ENCODE peak calls at places on chromosomes 7 and 10, in five cellular contexts. O is HCT116, I is GM23248, N is OCI-LY7, M is GM23338. L is an unnamed sample.

GRCh38 chr10:2761311-2761710 is 306.0 kb upstream of the PFKP start:
- DNase-seq in O (no peak), I (no peak), N (no peak), M (no peak), L (no peak)

GRCh38 chr10:43108951-43109350 is 29.3 kb upstream of the CSGALNACT2 start:
- DNase-seq in O (no peak), I (no peak), N (no peak), M (no peak), L (no peak)

GRCh38 chr7:11404355-11404754 is 427.6 kb downstream of the THSD7A start:
- DNase-seq in O (no peak), I (no peak), N (no peak), M (no peak), L (peak)

GRCh38 chr10:29619273-29619672 is 15.5 kb downstream of the SVIL start:
- DNase-seq in O (no peak), I (peak), N (no peak), M (no peak), L (peak)

GRCh38 chr7:20331231-20331880 is 656 bp downstream of the ITGB8 start:
- DNase-seq in O (no peak), I (peak), N (peak), M (peak), L (peak)

GRCh38 chr7:98249106-98249505 is 2.9 kb downstream of the TECPR1 start:
- DNase-seq in O (no peak), I (no peak), N (no peak), M (no peak), L (no peak)

GRCh38 chr10:121078672-121079102 is 227.5 kb downstream of the WDR11 start:
- DNase-seq in O (no peak), I (no peak), N (no peak), M (no peak), L (peak)

GRCh38 chr10:2949948-2950354 is 117.4 kb upstream of the PFKP start:
- DNase-seq in O (no peak), I (peak), N (no peak), M (no peak), L (no peak)

GRCh38 chr7:110309941-110310340 is 781.0 kb upstream of the LRRN3 start:
- DNase-seq in O (no peak), I (no peak), N (no peak), M (no peak), L (no peak)

GRCh38 chr7:100088621-100089457 is at the start of gene COPS6:
- DNase-seq in O (no peak), I (peak), N (peak), M (peak), L (peak)

GRCh38 chr7:134916428-134916883 is 69.9 kb upstream of the AGBL3 start:
- DNase-seq in O (no peak), I (no peak), N (no peak), M (no peak), L (no peak)

GRCh38 chr7:96090756-96091155 is 231.1 kb downstream of the SLC25A13 start:
- DNase-seq in O (no peak), I (no peak), N (no peak), M (no peak), L (no peak)

GRCh38 chr10:29026802-29027201 is 262.1 kb upstream of the LYZL1 start:
- DNase-seq in O (no peak), I (no peak), N (no peak), M (no peak), L (no peak)

GRCh38 chr10:110815354-110816004 is 56.2 kb upstream of the PDCD4 start:
- DNase-seq in O (no peak), I (no peak), N (no peak), M (no peak), L (no peak)

GRCh38 chr10:98425511-98426352 is 10.8 kb upstream of the PYROXD2 start:
- DNase-seq in O (peak), I (peak), N (peak), M (peak), L (peak)

GRCh38 chr10:99733366-99733765 is 1.3 kb downstream of the CUTC start:
- DNase-seq in O (no peak), I (peak), N (no peak), M (no peak), L (no peak)

GRCh38 chr7:119720541-119720940 is 552.4 kb upstream of the KCND2 start:
- DNase-seq in O (peak), I (peak), N (no peak), M (no peak), L (no peak)

GRCh38 chr7:3787717-3788311 is 486.8 kb downstream of the SDK1 start:
- DNase-seq in O (no peak), I (no peak), N (no peak), M (no peak), L (no peak)

GRCh38 chr7:30831227-30831626 is 60.0 kb downstream of the MINDY4 start:
- DNase-seq in O (no peak), I (no peak), N (no peak), M (no peak), L (no peak)

GRCh38 chr7:30114536-30115258 is 20.1 kb upstream of the MTURN start:
- DNase-seq in O (no peak), I (no peak), N (peak), M (no peak), L (no peak)

GRCh38 chr10:49309691-49310371 is 10.9 kb downstream of the C10orf71 start:
- DNase-seq in O (no peak), I (no peak), N (peak), M (no peak), L (no peak)

GRCh38 chr10:94545277-94546057 is at the start of gene HELLS:
- DNase-seq in O (peak), I (peak), N (peak), M (peak), L (peak)

GRCh38 chr10:42989481-42989921 is 87.4 kb upstream of the RET start:
- DNase-seq in O (no peak), I (no peak), N (no peak), M (no peak), L (no peak)

GRCh38 chr7:101582971-101583370 is 46.1 kb downstream of the MYL10 start:
- DNase-seq in O (no peak), I (no peak), N (no peak), M (no peak), L (no peak)

GRCh38 chr10:14604181-14605142 is 170.2 kb downstream of the FAM107B start:
- DNase-seq in O (peak), I (peak), N (peak), M (peak), L (peak)

GRCh38 chr10:7541137-7542087 is 125.4 kb downstream of the ITIH5 start:
- DNase-seq in O (no peak), I (peak), N (no peak), M (peak), L (peak)

GRCh38 chr7:102872460-102872859 is 40.3 kb upstream of the LRRC17 start:
- DNase-seq in O (no peak), I (peak), N (no peak), M (no peak), L (no peak)

GRCh38 chr10:46239247-46239646 is 47.5 kb upstream of the ANTXRL start:
- DNase-seq in O (no peak), I (no peak), N (no peak), M (no peak), L (no peak)

GRCh38 chr7:22617166-22617565 is 109.8 kb upstream of the IL6 start:
- DNase-seq in O (no peak), I (peak), N (no peak), M (no peak), L (no peak)

GRCh38 chr10:63976538-63976937 is 455.3 kb downstream of the REEP3 start:
- DNase-seq in O (peak), I (peak), N (peak), M (peak), L (peak)

GRCh38 chr10:80530251-80530650 is 7.5 kb upstream of the SH2D4B start:
- DNase-seq in O (peak), I (peak), N (peak), M (no peak), L (no peak)

GRCh38 chr10:103246328-103246727 is 641 bp downstream of the RPEL1 start:
- DNase-seq in O (no peak), I (no peak), N (no peak), M (no peak), L (no peak)

GRCh38 chr10:133421336-133422222 is 2.8 kb downstream of the SPRN start:
- DNase-seq in O (no peak), I (no peak), N (no peak), M (no peak), L (peak)

GRCh38 chr10:49282879-49283321 is 16.1 kb upstream of the C10orf71 start:
- DNase-seq in O (no peak), I (no peak), N (no peak), M (peak), L (no peak)

GRCh38 chr10:132422931-132423813 is 26.2 kb downstream of the PWWP2B start:
- DNase-seq in O (no peak), I (no peak), N (peak), M (no peak), L (no peak)

GRCh38 chr10:108388716-108389115 is 1224.2 kb upstream of the SORCS1 start:
- DNase-seq in O (no peak), I (peak), N (no peak), M (no peak), L (no peak)

GRCh38 chr7:51376420-51377092 is 59.9 kb upstream of the COBL start:
- DNase-seq in O (peak), I (peak), N (no peak), M (no peak), L (peak)

GRCh38 chr10:114815751-114816150 is 5.8 kb upstream of the FHIP2A start:
- DNase-seq in O (no peak), I (peak), N (no peak), M (no peak), L (no peak)

GRCh38 chr10:114808982-114809381 is 12.6 kb upstream of the FHIP2A start:
- DNase-seq in O (no peak), I (no peak), N (no peak), M (no peak), L (no peak)

GRCh38 chr10:114816308-114816707 is 5.3 kb upstream of the FHIP2A start:
- DNase-seq in O (no peak), I (no peak), N (no peak), M (peak), L (no peak)

GRCh38 chr10:114810926-114811325 is 10.7 kb upstream of the FHIP2A start:
- DNase-seq in O (no peak), I (no peak), N (no peak), M (no peak), L (no peak)

DNA sequence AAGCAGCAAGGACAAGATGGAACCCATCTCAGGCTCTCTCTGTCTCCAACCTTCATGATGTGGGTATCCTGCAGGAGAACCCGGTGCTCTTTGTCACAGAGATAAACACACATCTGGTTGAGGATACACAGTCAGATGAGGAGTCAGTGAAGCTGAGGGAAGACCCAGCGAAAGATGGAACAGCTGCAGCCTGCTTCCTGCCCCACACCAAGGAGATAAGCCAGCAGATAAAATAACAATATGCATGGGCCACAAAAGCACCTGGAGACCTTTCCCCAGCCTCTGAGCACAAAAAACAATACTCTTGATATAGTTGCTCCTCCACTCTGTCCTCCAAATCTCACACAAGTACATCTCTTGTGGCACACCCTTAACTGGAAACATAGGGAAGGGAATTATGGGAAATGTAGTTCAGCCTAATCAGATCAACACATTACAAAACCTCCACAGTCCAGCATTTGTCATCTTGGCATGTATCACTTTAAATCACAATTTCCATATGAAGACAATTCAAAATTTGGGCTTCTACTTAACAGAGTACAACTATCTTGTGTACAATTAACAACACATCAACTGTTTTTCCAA is 9.7 kb upstream of the FHIP2A start:
- DNase-seq in O (no peak), I (peak), N (no peak), M (no peak), L (no peak)
- H2AFZ ChIP-seq in O (no peak), I (no peak), N (peak), M (no peak), L (no peak)

GRCh38 chr7:108129018-108129965 is 869 bp downstream of the LAMB4 start:
- DNase-seq in O (no peak), I (no peak), N (no peak), M (no peak), L (no peak)
- H2AFZ ChIP-seq in O (no peak), I (no peak), N (no peak), M (no peak), L (no peak)

GRCh38 chr7:145863-146262 is 46.5 kb upstream of the FAM20C start:
- DNase-seq in O (no peak), I (no peak), N (peak), M (no peak), L (no peak)

GRCh38 chr7:150811-151221 is 41.6 kb upstream of the FAM20C start:
- DNase-seq in O (no peak), I (peak), N (no peak), M (no peak), L (no peak)

GRCh38 chr7:148932-149855 is 43.2 kb upstream of the FAM20C start:
- DNase-seq in O (peak), I (peak), N (peak), M (peak), L (peak)

GRCh38 chr7:149856-150636 is 42.3 kb upstream of the FAM20C start:
- DNase-seq in O (no peak), I (peak), N (no peak), M (peak), L (peak)

DNA sequence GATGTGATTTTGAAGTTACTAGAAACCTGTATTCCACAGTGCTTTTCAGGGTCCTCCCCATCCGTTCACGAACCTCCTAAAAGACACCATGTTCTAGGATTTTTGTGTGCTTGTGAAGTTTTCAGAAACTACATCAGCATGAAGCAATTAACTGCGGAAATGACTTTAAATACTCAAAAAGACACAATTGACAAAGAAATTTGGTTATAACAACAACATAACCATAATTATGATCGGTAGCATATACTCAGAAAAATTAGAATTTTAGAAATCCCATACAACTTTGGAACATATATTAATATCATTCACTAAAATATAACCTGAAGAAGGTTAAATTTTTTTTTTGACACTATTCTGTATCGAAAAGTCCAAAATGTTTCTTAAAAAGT is 43.8 kb upstream of the FAM20C start:
- DNase-seq in O (no peak), I (no peak), N (peak), M (no peak), L (no peak)
- H2AFZ ChIP-seq in O (no peak), I (peak), N (peak), M (no peak), L (peak)

GRCh38 chr7:143280160-143280559 is 4.6 kb upstream of the TMEM139 start:
- DNase-seq in O (no peak), I (peak), N (no peak), M (no peak), L (no peak)
- H2AFZ ChIP-seq in O (no peak), I (peak), N (no peak), M (no peak), L (peak)

GRCh38 chr7:108079291-108080057 is 50.7 kb downstream of the LAMB4 start:
- DNase-seq in O (no peak), I (peak), N (no peak), M (no peak), L (peak)
- H2AFZ ChIP-seq in O (no peak), I (peak), N (no peak), M (peak), L (no peak)

GRCh38 chr10:21511931-21512330 is 13.6 kb downstream of the SKIDA1 start:
- DNase-seq in O (no peak), I (no peak), N (no peak), M (no peak), L (no peak)

GRCh38 chr10:21510218-21511070 is 15.0 kb downstream of the SKIDA1 start:
- DNase-seq in O (no peak), I (peak), N (no peak), M (peak), L (no peak)

GRCh38 chr10:21507066-21507669 is 18.3 kb downstream of the SKIDA1 start:
- DNase-seq in O (no peak), I (no peak), N (no peak), M (no peak), L (no peak)

GRCh38 chr10:21508987-21509334 is 16.5 kb downstream of the SKIDA1 start:
- DNase-seq in O (no peak), I (no peak), N (no peak), M (peak), L (no peak)

DNA sequence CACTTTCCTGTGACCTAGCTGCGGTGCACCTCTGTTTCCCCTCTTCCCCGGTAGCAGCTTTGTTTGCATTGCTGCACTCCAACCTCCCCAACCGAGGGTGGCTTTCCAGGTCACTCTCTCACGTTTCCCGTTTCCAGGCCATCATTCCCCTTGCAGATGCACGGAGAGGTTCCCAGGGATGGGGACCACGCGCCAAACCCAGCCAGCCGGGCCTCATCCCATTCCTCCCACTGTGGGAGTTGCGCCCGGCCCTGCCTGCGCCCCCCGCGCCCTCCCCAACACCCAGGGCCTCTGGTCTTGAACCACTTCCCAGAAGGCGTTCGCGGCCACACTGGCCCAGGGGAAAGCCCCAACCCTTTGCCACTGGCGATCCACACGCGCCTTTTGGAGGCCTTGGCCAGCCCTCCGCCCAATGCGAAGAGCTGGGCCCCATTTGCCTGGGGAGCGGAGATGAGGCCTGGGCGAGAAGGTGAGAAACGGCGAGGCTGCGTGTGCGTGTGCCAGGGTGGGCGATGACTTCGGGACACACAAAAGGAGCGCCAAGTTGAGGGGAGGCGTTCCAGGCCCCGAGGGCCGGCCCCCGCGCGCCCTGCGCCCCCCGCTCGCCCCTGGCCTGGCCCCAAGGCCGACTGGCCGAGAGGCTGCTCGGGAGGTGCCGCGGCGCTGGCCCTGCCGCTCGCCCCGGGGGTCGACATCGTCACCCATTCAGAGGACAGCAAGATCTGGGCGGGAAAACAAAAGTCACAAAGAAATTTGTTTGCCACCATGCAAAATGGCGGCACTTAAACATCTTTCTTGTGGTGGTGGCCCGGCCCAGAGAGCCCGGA is 15.9 kb downstream of the SKIDA1 start:
- DNase-seq in O (no peak), I (peak), N (no peak), M (peak), L (no peak)
- H2AFZ ChIP-seq in O (no peak), I (peak), N (no peak), M (peak), L (peak)

GRCh38 chr7:8747338-8747737 is 313.9 kb downstream of the NXPH1 start:
- DNase-seq in O (no peak), I (no peak), N (no peak), M (no peak), L (no peak)

GRCh38 chr7:8742837-8743236 is 309.4 kb downstream of the NXPH1 start:
- DNase-seq in O (no peak), I (no peak), N (no peak), M (no peak), L (no peak)
- H2AFZ ChIP-seq in O (no peak), I (no peak), N (no peak), M (no peak), L (no peak)

GRCh38 chr7:47103498-47104205 is 478.3 kb downstream of the TNS3 start:
- DNase-seq in O (no peak), I (no peak), N (peak), M (peak), L (no peak)
- H2AFZ ChIP-seq in O (no peak), I (no peak), N (peak), M (peak), L (no peak)

DNA sequence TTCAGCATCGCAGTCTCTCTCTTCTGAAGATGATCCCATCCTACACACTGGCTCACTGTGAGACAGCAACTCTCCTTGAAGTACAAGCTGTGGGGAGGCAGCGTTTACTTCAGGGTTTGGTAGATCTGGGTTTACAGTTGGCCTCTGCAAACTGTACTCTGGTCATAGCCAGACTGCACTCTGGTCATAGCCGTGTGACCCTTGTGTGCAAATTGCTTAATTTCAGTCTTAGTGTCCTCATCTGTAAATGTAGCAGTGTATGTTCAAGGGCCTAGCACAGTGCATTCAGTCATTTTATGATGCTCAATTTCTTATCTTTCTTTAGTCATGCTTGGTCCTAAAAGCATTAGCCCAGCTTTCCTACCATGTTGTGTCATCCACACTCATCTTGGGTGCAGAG is 188.2 kb downstream of the LRMDA start:
- DNase-seq in O (no peak), I (no peak), N (no peak), M (no peak), L (no peak)
- H2AFZ ChIP-seq in O (no peak), I (no peak), N (no peak), M (no peak), L (no peak)